ENCODE peak calls at places on chromosomes 7 and 10, in nine cellular contexts. One of them, this sample, is unnamed.
A peak's percentile ranks its signal among the peaks of the same experiment; 100 is the strongest.

GRCh38 chr10:80322158-80322557 is 32.7 kb upstream of the MAT1A start:
- DNase-seq in spleen: no peak
- DNase-seq in Peyer's patch: no peak
- DNase-seq in keratinocyte: no peak
- DNase-seq in ovary: no peak
- DNase-seq in GM12865: no peak
- DNase-seq in fibroblast of lung: no peak
- DNase-seq in Caco-2: no peak
- DNase-seq in A673: no peak
- DNase-seq in this sample: no peak

GRCh38 chr7:11591943-11592342 is 240.1 kb downstream of the THSD7A start:
- DNase-seq in GM12865: no peak
- DNase-seq in Peyer's patch: no peak
- DNase-seq in ovary: no peak
- DNase-seq in Caco-2: no peak
- DNase-seq in A673: peak; percentile 48
- DNase-seq in spleen: no peak
- DNase-seq in keratinocyte: no peak
- DNase-seq in fibroblast of lung: no peak
- DNase-seq in this sample: no peak

GRCh38 chr7:55074008-55074499 is 55.2 kb downstream of the EGFR start:
- DNase-seq in spleen: no peak
- DNase-seq in GM12865: peak; percentile 93
- DNase-seq in Caco-2: peak; percentile 86
- DNase-seq in fibroblast of lung: peak; percentile 85
- DNase-seq in ovary: peak; percentile 38
- DNase-seq in Peyer's patch: peak; percentile 84
- DNase-seq in A673: no peak
- DNase-seq in keratinocyte: peak; percentile 81
- DNase-seq in this sample: peak; percentile 50

GRCh38 chr10:70302292-70302691 is 18.5 kb upstream of the NPFFR1 start:
- DNase-seq in keratinocyte: no peak
- DNase-seq in fibroblast of lung: peak; percentile 92
- DNase-seq in Caco-2: no peak
- DNase-seq in spleen: no peak
- DNase-seq in Peyer's patch: no peak
- DNase-seq in GM12865: no peak
- DNase-seq in ovary: peak; percentile 29
- DNase-seq in A673: no peak
- DNase-seq in this sample: no peak

GRCh38 chr10:50324680-50325393 is 73.5 kb upstream of the ASAH2 start:
- DNase-seq in A673: no peak
- DNase-seq in Caco-2: no peak
- DNase-seq in spleen: no peak
- DNase-seq in keratinocyte: no peak
- DNase-seq in GM12865: no peak
- DNase-seq in Peyer's patch: no peak
- DNase-seq in fibroblast of lung: no peak
- DNase-seq in ovary: no peak
- DNase-seq in this sample: no peak

GRCh38 chr10:79178614-79179403 is 110.0 kb downstream of the ZMIZ1 start:
- DNase-seq in Caco-2: no peak
- DNase-seq in GM12865: no peak
- DNase-seq in Peyer's patch: no peak
- DNase-seq in keratinocyte: no peak
- DNase-seq in spleen: no peak
- DNase-seq in ovary: peak; percentile 79
- DNase-seq in fibroblast of lung: peak; percentile 71
- DNase-seq in A673: peak; percentile 30
- DNase-seq in this sample: peak; percentile 90

GRCh38 chr7:52719677-52720076 is 315.8 kb upstream of the POM121L12 start:
- DNase-seq in Caco-2: no peak
- DNase-seq in keratinocyte: no peak
- DNase-seq in A673: no peak
- DNase-seq in ovary: no peak
- DNase-seq in Peyer's patch: no peak
- DNase-seq in GM12865: no peak
- DNase-seq in fibroblast of lung: no peak
- DNase-seq in spleen: no peak
- DNase-seq in this sample: no peak

GRCh38 chr10:48496105-48496830 is 108.6 kb downstream of the ARHGAP22 start:
- DNase-seq in spleen: no peak
- DNase-seq in A673: no peak
- DNase-seq in fibroblast of lung: no peak
- DNase-seq in Caco-2: no peak
- DNase-seq in GM12865: no peak
- DNase-seq in keratinocyte: no peak
- DNase-seq in Peyer's patch: no peak
- DNase-seq in ovary: no peak
- DNase-seq in this sample: no peak

GRCh38 chr7:5450549-5451327 is 27.1 kb upstream of the TNRC18 start:
- DNase-seq in A673: peak; percentile 66
- DNase-seq in Peyer's patch: peak; percentile 67
- DNase-seq in fibroblast of lung: peak; percentile 42
- DNase-seq in Caco-2: peak; percentile 76
- DNase-seq in keratinocyte: no peak
- DNase-seq in GM12865: peak; percentile 29
- DNase-seq in spleen: peak; percentile 84
- DNase-seq in ovary: peak; percentile 64
- DNase-seq in this sample: no peak

GRCh38 chr10:43781480-43782361 is 133.0 kb upstream of the ZNF32 start:
- DNase-seq in ovary: no peak
- DNase-seq in keratinocyte: no peak
- DNase-seq in fibroblast of lung: no peak
- DNase-seq in spleen: no peak
- DNase-seq in Caco-2: no peak
- DNase-seq in A673: no peak
- DNase-seq in Peyer's patch: no peak
- DNase-seq in GM12865: peak; percentile 21
- DNase-seq in this sample: no peak

GRCh38 chr7:103636153-103636552 is 190.1 kb upstream of the SLC26A5 start:
- DNase-seq in spleen: no peak
- DNase-seq in ovary: no peak
- DNase-seq in Peyer's patch: no peak
- DNase-seq in GM12865: no peak
- DNase-seq in fibroblast of lung: peak; percentile 44
- DNase-seq in keratinocyte: no peak
- DNase-seq in A673: peak; percentile 31
- DNase-seq in Caco-2: peak; percentile 38
- DNase-seq in this sample: no peak

GRCh38 chr10:75234683-75235374 is 928 bp downstream of the COMTD1 start:
- DNase-seq in fibroblast of lung: no peak
- DNase-seq in A673: peak; percentile 32
- DNase-seq in ovary: peak; percentile 38
- DNase-seq in keratinocyte: no peak
- DNase-seq in spleen: peak; percentile 95
- DNase-seq in Caco-2: peak; percentile 68
- DNase-seq in GM12865: peak; percentile 78
- DNase-seq in Peyer's patch: peak; percentile 85
- DNase-seq in this sample: no peak

GRCh38 chr7:90777075-90777864 is 181.1 kb downstream of the CDK14 start:
- DNase-seq in fibroblast of lung: no peak
- DNase-seq in ovary: peak; percentile 46
- DNase-seq in spleen: no peak
- DNase-seq in keratinocyte: no peak
- DNase-seq in Caco-2: no peak
- DNase-seq in A673: no peak
- DNase-seq in GM12865: peak; percentile 74
- DNase-seq in Peyer's patch: no peak
- DNase-seq in this sample: no peak

GRCh38 chr7:48337012-48337621 is 165.9 kb downstream of the ABCA13 start:
- DNase-seq in fibroblast of lung: peak; percentile 35
- DNase-seq in ovary: no peak
- DNase-seq in spleen: no peak
- DNase-seq in GM12865: peak; percentile 22
- DNase-seq in Caco-2: peak; percentile 33
- DNase-seq in A673: peak; percentile 40
- DNase-seq in keratinocyte: no peak
- DNase-seq in Peyer's patch: no peak
- DNase-seq in this sample: peak; percentile 7

GRCh38 chr10:20598590-20598989 is 298.5 kb downstream of the NEBL start:
- DNase-seq in Caco-2: no peak
- DNase-seq in spleen: no peak
- DNase-seq in keratinocyte: peak; percentile 45
- DNase-seq in fibroblast of lung: peak; percentile 92
- DNase-seq in ovary: peak; percentile 20
- DNase-seq in GM12865: no peak
- DNase-seq in A673: peak; percentile 82
- DNase-seq in Peyer's patch: no peak
- DNase-seq in this sample: peak; percentile 89

GRCh38 chr7:122902751-122903495 is 16.7 kb upstream of the CADPS2 start:
- DNase-seq in keratinocyte: no peak
- DNase-seq in Peyer's patch: no peak
- DNase-seq in spleen: no peak
- DNase-seq in Caco-2: peak; percentile 10
- DNase-seq in fibroblast of lung: no peak
- DNase-seq in ovary: no peak
- DNase-seq in GM12865: peak; percentile 13
- DNase-seq in A673: peak; percentile 54
- DNase-seq in this sample: no peak

GRCh38 chr7:35334511-35334910 is 80.6 kb upstream of the TBX20 start:
- DNase-seq in fibroblast of lung: no peak
- DNase-seq in A673: no peak
- DNase-seq in keratinocyte: no peak
- DNase-seq in ovary: no peak
- DNase-seq in GM12865: no peak
- DNase-seq in Caco-2: no peak
- DNase-seq in spleen: no peak
- DNase-seq in Peyer's patch: no peak
- DNase-seq in this sample: no peak

GRCh38 chr7:82428186-82428961 is 15.2 kb downstream of the CACNA2D1 start:
- DNase-seq in fibroblast of lung: peak; percentile 75
- DNase-seq in spleen: no peak
- DNase-seq in keratinocyte: no peak
- DNase-seq in Caco-2: no peak
- DNase-seq in ovary: no peak
- DNase-seq in A673: no peak
- DNase-seq in Peyer's patch: no peak
- DNase-seq in GM12865: no peak
- DNase-seq in this sample: no peak

DNA sequence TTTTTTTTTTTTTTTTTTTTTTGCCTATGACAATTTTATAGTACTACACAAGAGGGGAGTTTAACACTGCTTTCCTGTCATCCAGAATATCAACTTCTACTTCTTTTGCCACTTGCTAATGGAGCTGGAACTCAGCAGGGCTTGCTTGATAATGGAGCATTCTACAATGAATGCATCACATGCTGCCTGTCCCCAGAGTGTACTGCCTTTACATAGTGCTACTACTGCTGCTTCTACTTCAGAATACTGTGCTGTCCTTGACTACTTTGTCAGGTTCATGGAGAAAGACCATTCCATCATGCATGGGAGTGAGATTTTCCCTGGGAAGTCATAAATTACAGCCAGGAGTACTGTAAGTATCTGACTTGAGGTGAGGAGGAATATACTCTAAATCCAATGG is 338.6 kb upstream of the SEMA3A start:
- DNase-seq in fibroblast of lung: no peak
- DNase-seq in ovary: no peak
- DNase-seq in keratinocyte: no peak
- DNase-seq in Caco-2: no peak
- DNase-seq in GM12865: no peak
- DNase-seq in spleen: no peak
- DNase-seq in Peyer's patch: no peak
- DNase-seq in A673: no peak
- DNase-seq in this sample: no peak
- H3K4me3 ChIP-seq in fibroblast of lung: no peak overlapping the region
- H3K4me3 ChIP-seq in ovary: no peak overlapping the region
- H3K4me3 ChIP-seq in keratinocyte: no peak overlapping the region
- H3K4me3 ChIP-seq in Caco-2: no peak overlapping the region
- H3K4me3 ChIP-seq in GM12865: no peak overlapping the region
- H3K4me3 ChIP-seq in spleen: no peak overlapping the region
- H3K4me3 ChIP-seq in Peyer's patch: no peak overlapping the region
- H3K4me3 ChIP-seq in A673: no peak overlapping the region
- H3K4me3 ChIP-seq in this sample: no peak overlapping the region

GRCh38 chr10:63425512-63425911 is 40.3 kb downstream of the JMJD1C start:
- DNase-seq in fibroblast of lung: no peak
- DNase-seq in Peyer's patch: no peak
- DNase-seq in GM12865: no peak
- DNase-seq in keratinocyte: no peak
- DNase-seq in Caco-2: no peak
- DNase-seq in A673: no peak
- DNase-seq in ovary: no peak
- DNase-seq in spleen: no peak
- DNase-seq in this sample: no peak
- TF ChIP-seq CTCF in fibroblast of lung: no peak
- TF ChIP-seq CTCF in Peyer's patch: no peak
- TF ChIP-seq CTCF in GM12865: no peak
- TF ChIP-seq CTCF in keratinocyte: no peak
- TF ChIP-seq CTCF in Caco-2: no peak
- TF ChIP-seq CTCF in A673: no peak
- TF ChIP-seq CTCF in ovary: no peak
- TF ChIP-seq CTCF in spleen: no peak
- TF ChIP-seq CTCF in this sample: no peak

DNA sequence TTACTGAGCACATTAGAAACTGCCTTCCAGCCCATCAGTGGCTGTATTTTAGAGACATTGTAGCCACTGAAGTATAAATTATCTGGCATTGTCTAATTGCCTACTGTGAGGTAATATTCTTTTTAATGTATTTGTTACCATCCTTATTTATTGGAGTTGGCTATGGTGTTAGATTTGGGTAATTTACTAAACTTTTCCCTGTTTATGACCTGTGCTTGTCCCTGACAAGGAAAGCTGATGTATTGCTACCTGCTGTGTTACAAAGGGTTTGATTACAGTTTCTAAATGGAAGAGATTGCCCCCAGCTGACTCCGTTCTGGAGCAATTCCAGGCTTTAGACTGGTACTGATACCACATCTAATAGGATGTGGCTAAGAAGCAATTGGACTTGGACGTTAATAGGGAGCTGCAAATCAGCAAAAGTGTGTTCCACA is 12.3 kb upstream of the ASCC1 start:
- DNase-seq in Peyer's patch: no peak
- DNase-seq in A673: no peak
- DNase-seq in Caco-2: no peak
- DNase-seq in fibroblast of lung: no peak
- DNase-seq in ovary: no peak
- DNase-seq in GM12865: no peak
- DNase-seq in spleen: no peak
- DNase-seq in keratinocyte: no peak
- DNase-seq in this sample: no peak
- H3K4me3 ChIP-seq in Peyer's patch: no peak overlapping the region
- H3K4me3 ChIP-seq in A673: no peak overlapping the region
- H3K4me3 ChIP-seq in Caco-2: no peak overlapping the region
- H3K4me3 ChIP-seq in fibroblast of lung: no peak overlapping the region
- H3K4me3 ChIP-seq in ovary: no peak overlapping the region
- H3K4me3 ChIP-seq in GM12865: no peak overlapping the region
- H3K4me3 ChIP-seq in spleen: no peak overlapping the region
- H3K4me3 ChIP-seq in keratinocyte: no peak overlapping the region
- H3K4me3 ChIP-seq in this sample: no peak overlapping the region

DNA sequence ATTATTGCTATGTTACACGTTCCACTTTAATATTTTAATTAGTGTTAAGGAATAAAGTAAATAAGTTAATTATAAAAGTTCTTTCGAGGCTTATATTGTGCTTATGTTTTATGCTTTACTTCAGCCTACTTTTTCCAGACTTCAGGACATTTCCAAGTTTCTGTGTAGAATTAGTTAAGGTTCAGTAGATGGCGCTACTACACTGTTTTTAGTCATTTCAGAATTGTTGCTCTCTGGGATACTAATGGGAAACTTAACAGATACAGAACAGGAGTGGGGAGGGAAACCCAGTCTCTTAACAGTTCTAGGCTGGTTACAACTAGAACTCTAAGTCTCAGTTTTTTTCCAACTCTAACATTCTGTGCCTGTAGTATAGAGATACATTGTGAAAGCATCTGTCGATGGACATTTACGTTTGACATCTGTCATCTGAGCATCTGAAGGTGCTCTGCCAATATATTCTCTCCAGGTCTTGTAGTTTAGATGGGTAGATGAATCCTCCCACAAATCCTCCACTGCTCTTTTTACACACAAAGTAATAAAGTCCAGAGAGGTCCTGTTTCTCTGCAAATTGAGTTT is 56.8 kb upstream of the FAM171A1 start:
- DNase-seq in Caco-2: no peak
- DNase-seq in A673: peak; percentile 72
- DNase-seq in ovary: no peak
- DNase-seq in Peyer's patch: no peak
- DNase-seq in GM12865: peak; percentile 5
- DNase-seq in fibroblast of lung: peak; percentile 78
- DNase-seq in keratinocyte: no peak
- DNase-seq in spleen: no peak
- DNase-seq in this sample: peak; percentile 11
- TF ChIP-seq CTCF in Caco-2: peak; percentile 58
- TF ChIP-seq CTCF in A673: peak; percentile 66
- TF ChIP-seq CTCF in ovary: no peak
- TF ChIP-seq CTCF in Peyer's patch: peak; percentile 37
- TF ChIP-seq CTCF in GM12865: peak; percentile 15
- TF ChIP-seq CTCF in fibroblast of lung: peak; percentile 38
- TF ChIP-seq CTCF in keratinocyte: peak; percentile 43
- TF ChIP-seq CTCF in spleen: peak; percentile 31
- TF ChIP-seq CTCF in this sample: peak; percentile 62

This sample was measured in retinal pigment epithelial cell.